ENCODE peak calls at places on chromosomes 1 and 21, in six cellular contexts. One of them, this sample, is unnamed.
A peak's percentile ranks its signal among the peaks of the same experiment; 100 is the strongest.

GRCh38 chr1:201964266-201964665 is 9.0 kb downstream of the TIMM17A start:
- DNase-seq in epithelial cell of proximal tubule: no peak
- DNase-seq in islet precursor cell: no peak
- DNase-seq in stimulated activated CD4-positive, alpha-beta T cell treated with anti-CD3 and anti-CD28 coated beads, Interleukin-1b, Interleukin-23, amount 100 ng/mL, for 24 hours: no peak
- DNase-seq in left lung: no peak
- DNase-seq in LNCaP clone FGC: no peak
- DNase-seq in this sample: no peak

GRCh38 chr1:117146570-117147340 is 25.2 kb upstream of the TRIM45 start:
- DNase-seq in epithelial cell of proximal tubule: peak; percentile 81
- DNase-seq in islet precursor cell: no peak
- DNase-seq in stimulated activated CD4-positive, alpha-beta T cell treated with anti-CD3 and anti-CD28 coated beads, Interleukin-1b, Interleukin-23, amount 100 ng/mL, for 24 hours: no peak
- DNase-seq in left lung: no peak
- DNase-seq in LNCaP clone FGC: no peak
- DNase-seq in this sample: no peak

GRCh38 chr1:163673756-163674155 is 352.0 kb downstream of the NUF2 start:
- DNase-seq in epithelial cell of proximal tubule: no peak
- DNase-seq in islet precursor cell: no peak
- DNase-seq in stimulated activated CD4-positive, alpha-beta T cell treated with anti-CD3 and anti-CD28 coated beads, Interleukin-1b, Interleukin-23, amount 100 ng/mL, for 24 hours: no peak
- DNase-seq in left lung: no peak
- DNase-seq in LNCaP clone FGC: no peak
- DNase-seq in this sample: no peak

GRCh38 chr1:24070821-24071393 is 41.0 kb downstream of the MYOM3 start:
- DNase-seq in epithelial cell of proximal tubule: no peak
- DNase-seq in islet precursor cell: peak; percentile 89
- DNase-seq in stimulated activated CD4-positive, alpha-beta T cell treated with anti-CD3 and anti-CD28 coated beads, Interleukin-1b, Interleukin-23, amount 100 ng/mL, for 24 hours: peak; percentile 65
- DNase-seq in left lung: peak; percentile 84
- DNase-seq in LNCaP clone FGC: peak; percentile 39
- DNase-seq in this sample: peak; percentile 46

GRCh38 chr1:62962794-62963776 is 179.2 kb downstream of the ATG4C start:
- DNase-seq in epithelial cell of proximal tubule: no peak
- DNase-seq in islet precursor cell: peak; percentile 86
- DNase-seq in stimulated activated CD4-positive, alpha-beta T cell treated with anti-CD3 and anti-CD28 coated beads, Interleukin-1b, Interleukin-23, amount 100 ng/mL, for 24 hours: no peak
- DNase-seq in left lung: no peak
- DNase-seq in LNCaP clone FGC: peak; percentile 8
- DNase-seq in this sample: no peak

GRCh38 chr1:99849413-99849743 is 783 bp upstream of the AGL start:
- DNase-seq in epithelial cell of proximal tubule: no peak
- DNase-seq in islet precursor cell: no peak
- DNase-seq in stimulated activated CD4-positive, alpha-beta T cell treated with anti-CD3 and anti-CD28 coated beads, Interleukin-1b, Interleukin-23, amount 100 ng/mL, for 24 hours: peak; percentile 2
- DNase-seq in left lung: no peak
- DNase-seq in LNCaP clone FGC: no peak
- DNase-seq in this sample: no peak

GRCh38 chr21:39120876-39121599 is 62.2 kb downstream of the PSMG1 start:
- DNase-seq in epithelial cell of proximal tubule: no peak
- DNase-seq in islet precursor cell: no peak
- DNase-seq in stimulated activated CD4-positive, alpha-beta T cell treated with anti-CD3 and anti-CD28 coated beads, Interleukin-1b, Interleukin-23, amount 100 ng/mL, for 24 hours: no peak
- DNase-seq in left lung: no peak
- DNase-seq in LNCaP clone FGC: no peak
- DNase-seq in this sample: no peak

GRCh38 chr1:233442392-233442791 is 114.9 kb downstream of the MAP3K21 start:
- DNase-seq in epithelial cell of proximal tubule: no peak
- DNase-seq in islet precursor cell: no peak
- DNase-seq in stimulated activated CD4-positive, alpha-beta T cell treated with anti-CD3 and anti-CD28 coated beads, Interleukin-1b, Interleukin-23, amount 100 ng/mL, for 24 hours: no peak
- DNase-seq in left lung: no peak
- DNase-seq in LNCaP clone FGC: no peak
- DNase-seq in this sample: no peak

GRCh38 chr21:32917392-32918135 is 108.2 kb upstream of the OLIG2 start:
- DNase-seq in epithelial cell of proximal tubule: no peak
- DNase-seq in islet precursor cell: no peak
- DNase-seq in stimulated activated CD4-positive, alpha-beta T cell treated with anti-CD3 and anti-CD28 coated beads, Interleukin-1b, Interleukin-23, amount 100 ng/mL, for 24 hours: no peak
- DNase-seq in left lung: no peak
- DNase-seq in LNCaP clone FGC: no peak
- DNase-seq in this sample: no peak

GRCh38 chr21:35811115-35811806 is 249.1 kb downstream of the SETD4 start:
- DNase-seq in epithelial cell of proximal tubule: no peak
- DNase-seq in islet precursor cell: no peak
- DNase-seq in stimulated activated CD4-positive, alpha-beta T cell treated with anti-CD3 and anti-CD28 coated beads, Interleukin-1b, Interleukin-23, amount 100 ng/mL, for 24 hours: no peak
- DNase-seq in left lung: no peak
- DNase-seq in LNCaP clone FGC: no peak
- DNase-seq in this sample: no peak

GRCh38 chr1:222654849-222655248 is 37.0 kb downstream of the MIA3 start:
- DNase-seq in epithelial cell of proximal tubule: no peak
- DNase-seq in islet precursor cell: no peak
- DNase-seq in stimulated activated CD4-positive, alpha-beta T cell treated with anti-CD3 and anti-CD28 coated beads, Interleukin-1b, Interleukin-23, amount 100 ng/mL, for 24 hours: peak; percentile 16
- DNase-seq in left lung: no peak
- DNase-seq in LNCaP clone FGC: no peak
- DNase-seq in this sample: no peak

This sample was measured in stimulated activated CD8-positive, alpha-beta memory T cell treated with anti-CD3 and anti-CD28 coated beads, Interleukin-7, amount 100 ng/mL, for 24 hours.